ENCODE peak calls at places on chromosomes 4 and X, in four cellular contexts. T is lung, Z is foreskin fibroblast, E is cardiac fibroblast. W is an unnamed sample.

GRCh38 chr4:96736352-96736889 is 896.5 kb downstream of the PDHA2 start:
- DNase-seq in T (no peak), Z (no peak), E (peak), W (no peak)

GRCh38 chrX:19204623-19205022 is 82.4 kb upstream of the ADGRG2 start:
- DNase-seq in T (no peak), Z (peak), E (no peak), W (no peak)

GRCh38 chrX:68666580-68666979 is 19.1 kb downstream of the STARD8 start:
- DNase-seq in T (no peak), Z (no peak), E (no peak), W (no peak)

GRCh38 chrX:10441464-10441863 is 178.9 kb downstream of the MID1 start:
- DNase-seq in T (no peak), Z (no peak), E (no peak), W (no peak)

GRCh38 chr4:187444061-187444460 is 551.5 kb upstream of the ZFP42 start:
- DNase-seq in T (no peak), Z (peak), E (no peak), W (no peak)

GRCh38 chr4:145482209-145483021 is 762 bp downstream of the SMAD1 start:
- DNase-seq in T (peak), Z (peak), E (peak), W (peak)

GRCh38 chr4:32142075-32142474 is 1421.9 kb downstream of the PCDH7 start:
- DNase-seq in T (no peak), Z (no peak), E (no peak), W (no peak)

GRCh38 chr4:118082182-118082581 is 47.9 kb downstream of the NDST3 start:
- DNase-seq in T (no peak), Z (no peak), E (no peak), W (no peak)

GRCh38 chr4:56976283-56976877 is 1.0 kb downstream of the NOA1 start:
- DNase-seq in T (no peak), Z (peak), E (no peak), W (no peak)

GRCh38 chrX:133956570-133957340 is 28.6 kb downstream of the GPC3 start:
- DNase-seq in T (no peak), Z (no peak), E (no peak), W (no peak)

GRCh38 chrX:67545772-67546495 is 2.1 kb downstream of the AR start:
- DNase-seq in T (no peak), Z (peak), E (no peak), W (peak)

GRCh38 chrX:132463411-132463810 is 25.4 kb downstream of the MBNL3 start:
- DNase-seq in T (no peak), Z (no peak), E (peak), W (no peak)

GRCh38 chr4:77001907-77002306 is 52.4 kb downstream of the SEPTIN11 start:
- DNase-seq in T (no peak), Z (peak), E (peak), W (no peak)

DNA sequence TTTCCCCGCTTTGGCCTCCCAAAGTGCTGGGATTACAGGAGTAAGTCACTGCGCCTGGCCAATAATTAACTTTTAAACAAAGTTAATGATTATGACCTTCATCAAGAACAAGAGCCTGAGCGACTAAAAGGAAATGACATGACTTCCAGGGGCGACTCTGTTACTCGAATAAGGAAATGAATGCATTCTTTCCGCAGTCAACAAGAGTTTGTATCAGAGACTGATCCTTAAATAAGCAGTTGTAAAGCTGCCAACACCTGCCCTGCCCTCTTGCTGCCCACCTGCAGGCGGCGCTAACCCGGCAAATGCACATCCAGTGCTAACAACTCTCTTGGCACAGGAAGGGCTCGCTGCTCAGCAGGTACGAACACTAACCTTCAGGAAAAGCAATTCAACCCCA is 27.3 kb downstream of the WDR1 start:
- DNase-seq in T (no peak), Z (no peak), E (no peak), W (peak)
- TF ChIP-seq CTCF in T (peak), Z (peak), E (peak), W (peak)

GRCh38 chr4:143599827-143600226 is 86.3 kb downstream of the SMARCA5 start:
- DNase-seq in T (no peak), Z (peak), E (no peak), W (no peak)
- TF ChIP-seq CTCF in T (no peak), Z (no peak), E (no peak), W (no peak)

GRCh38 chr4:108772402-108772801 is 9.5 kb upstream of the ETNPPL start:
- DNase-seq in T (no peak), Z (no peak), E (no peak), W (no peak)

GRCh38 chr4:108779958-108780357 is 17.1 kb upstream of the ETNPPL start:
- DNase-seq in T (no peak), Z (peak), E (no peak), W (no peak)

GRCh38 chr4:108775921-108776320 is 13.1 kb upstream of the ETNPPL start:
- DNase-seq in T (no peak), Z (no peak), E (no peak), W (no peak)

DNA sequence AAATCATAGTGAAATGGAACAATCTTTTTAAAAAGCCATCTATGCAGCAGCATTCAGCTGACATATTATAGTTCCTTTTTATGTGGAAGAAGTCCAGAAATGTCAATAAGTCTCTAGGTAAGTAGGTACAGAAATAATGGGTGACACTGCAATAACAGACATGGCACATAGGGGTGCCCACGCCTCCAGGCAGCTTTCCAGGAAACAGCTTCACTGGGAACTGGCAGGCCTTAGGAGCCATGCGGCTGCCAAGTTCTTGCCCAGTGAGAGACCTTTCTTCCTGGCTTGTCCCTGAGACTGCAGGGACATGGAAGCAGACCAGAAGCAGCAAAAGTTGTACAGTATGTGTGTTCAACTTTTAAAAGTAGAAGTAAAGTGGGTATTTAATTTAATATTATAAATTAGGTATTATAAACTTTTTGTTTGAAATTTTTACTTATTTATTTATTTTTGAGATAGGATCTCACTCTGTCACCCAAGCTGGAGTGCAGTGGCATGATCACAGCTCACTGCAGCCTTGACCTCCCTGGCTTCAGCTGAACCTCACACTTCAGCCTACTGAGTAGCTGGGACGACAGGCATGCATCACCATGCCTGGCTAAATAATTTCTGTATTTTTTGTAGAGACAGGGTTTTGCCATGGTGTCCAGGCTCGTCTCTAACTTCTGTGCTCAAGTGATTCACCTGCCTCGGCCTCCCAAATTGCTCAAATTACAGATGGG is 12.1 kb upstream of the ETNPPL start:
- DNase-seq in T (peak), Z (no peak), E (no peak), W (no peak)
- TF ChIP-seq CTCF in T (no peak), Z (no peak), E (no peak), W (peak)

GRCh38 chr4:159366966-159367365 is 264.1 kb downstream of the RAPGEF2 start:
- DNase-seq in T (no peak), Z (no peak), E (peak), W (no peak)
- TF ChIP-seq CTCF in T (no peak), Z (no peak), E (no peak), W (no peak)

W was measured in endothelial cell.